ENCODE peak calls at places on chromosome 11, in nine cellular contexts. K is HT-29, V is trophoblast cell, N is Kasumi-1, T is ecto neural progenitor cell, L is NCI-H345, D is lung, G is WTC11, M is stromal cell of bone marrow. P is an unnamed sample.

GRCh38 chr11:61547246-61547645 is 33.6 kb downstream of the SYT7 start:
- DNase-seq in K (no peak), V (no peak), N (no peak), T (no peak), L (no peak), D (no peak), G (no peak), M (no peak), P (no peak)

GRCh38 chr11:110587972-110588371 is 124.3 kb downstream of the ARHGAP20 start:
- DNase-seq in K (no peak), V (no peak), N (no peak), T (no peak), L (no peak), D (no peak), G (no peak), M (peak), P (no peak)

GRCh38 chr11:6116638-6117037 is 9.2 kb downstream of the OR56B4 start:
- DNase-seq in K (peak), V (no peak), N (no peak), T (no peak), L (no peak), D (no peak), G (no peak), M (no peak), P (no peak)

GRCh38 chr11:114025329-114025907 is 34.1 kb upstream of the ZBTB16 start:
- DNase-seq in K (no peak), V (no peak), N (no peak), T (no peak), L (no peak), D (no peak), G (no peak), M (no peak), P (no peak)

GRCh38 chr11:78926633-78927347 is 352.1 kb upstream of the NARS2 start:
- DNase-seq in K (no peak), V (no peak), N (no peak), T (no peak), L (no peak), D (no peak), G (no peak), M (peak), P (no peak)

GRCh38 chr11:1674194-1674878 is 22.7 kb upstream of the KRTAP5-6 start:
- DNase-seq in K (no peak), V (no peak), N (no peak), T (peak), L (no peak), D (no peak), G (no peak), M (no peak), P (no peak)

GRCh38 chr11:10450451-10451398 is 4.3 kb upstream of the AMPD3 start:
- DNase-seq in K (peak), V (peak), N (peak), T (peak), L (peak), D (peak), G (peak), M (no peak), P (peak)

GRCh38 chr11:128928400-128928799 is 14.3 kb downstream of the TP53AIP1 start:
- DNase-seq in K (no peak), V (no peak), N (no peak), T (no peak), L (no peak), D (no peak), G (no peak), M (no peak), P (no peak)

GRCh38 chr11:61897387-61898246 is 6.3 kb upstream of the FADS3 start:
- DNase-seq in K (peak), V (peak), N (peak), T (peak), L (peak), D (peak), G (peak), M (no peak), P (peak)

GRCh38 chr11:33737362-33737821 is 1.2 kb upstream of the CD59 start:
- DNase-seq in K (no peak), V (no peak), N (no peak), T (no peak), L (no peak), D (no peak), G (no peak), M (no peak), P (no peak)

GRCh38 chr11:86594746-86595145 is 77.7 kb downstream of the ME3 start:
- DNase-seq in K (no peak), V (no peak), N (no peak), T (no peak), L (no peak), D (no peak), G (no peak), M (no peak), P (no peak)

GRCh38 chr11:112277937-112278336 is 17.3 kb upstream of the PLET1 start:
- DNase-seq in K (no peak), V (peak), N (no peak), T (no peak), L (no peak), D (no peak), G (no peak), M (no peak), P (no peak)

GRCh38 chr11:34653851-34654490 is 33.1 kb downstream of the EHF start:
- DNase-seq in K (peak), V (peak), N (peak), T (no peak), L (no peak), D (peak), G (no peak), M (peak), P (no peak)

GRCh38 chr11:10936999-10937398 is 79.1 kb upstream of the ZBED5 start:
- DNase-seq in K (no peak), V (no peak), N (no peak), T (no peak), L (no peak), D (no peak), G (no peak), M (no peak), P (no peak)

GRCh38 chr11:12248330-12248729 is 129.0 kb upstream of the PARVA start:
- DNase-seq in K (peak), V (peak), N (no peak), T (no peak), L (peak), D (peak), G (peak), M (no peak), P (no peak)

GRCh38 chr11:123518496-123519054 is 88.5 kb downstream of the GRAMD1B start:
- DNase-seq in K (no peak), V (no peak), N (no peak), T (no peak), L (no peak), D (no peak), G (no peak), M (no peak), P (no peak)

GRCh38 chr11:27207025-27207650 is 155.9 kb downstream of the CCDC34 start:
- DNase-seq in K (no peak), V (no peak), N (no peak), T (no peak), L (no peak), D (no peak), G (no peak), M (peak), P (no peak)

GRCh38 chr11:110907629-110908028 is 195.4 kb upstream of the ARHGAP20 start:
- DNase-seq in K (peak), V (peak), N (peak), T (no peak), L (no peak), D (peak), G (no peak), M (peak), P (no peak)

GRCh38 chr11:8707541-8708270 is 25.1 kb downstream of the RPL27A start:
- DNase-seq in K (no peak), V (no peak), N (no peak), T (no peak), L (no peak), D (no peak), G (no peak), M (no peak), P (no peak)

GRCh38 chr11:12509371-12509770 is 132.0 kb downstream of the PARVA start:
- DNase-seq in K (no peak), V (no peak), N (no peak), T (no peak), L (no peak), D (no peak), G (no peak), M (no peak), P (no peak)

GRCh38 chr11:14350215-14350614 is 8.8 kb downstream of the RRAS2 start:
- DNase-seq in K (no peak), V (no peak), N (no peak), T (peak), L (no peak), D (no peak), G (peak), M (no peak), P (no peak)

GRCh38 chr11:134569195-134569594 is 157.2 kb upstream of the B3GAT1 start:
- DNase-seq in K (no peak), V (no peak), N (no peak), T (no peak), L (no peak), D (no peak), G (no peak), M (no peak), P (no peak)